ENCODE peak calls at places on chromosomes 13 and 19, in five cellular contexts. C is BJ, G is AG04450, T is stomach, J is HFF-Myc. S is an unnamed sample.

GRCh38 chr13:42592915-42593718 is 19.2 kb downstream of the TNFSF11 start:
- DNase-seq in C (no peak), G (no peak), T (no peak), J (no peak), S (no peak)

GRCh38 chr19:44808463-44809371 is at the start of gene BCAM:
- DNase-seq in C (no peak), G (no peak), T (peak), J (no peak), S (no peak)

GRCh38 chr19:45809643-45810159 is 5.4 kb downstream of the RSPH6A start:
- DNase-seq in C (peak), G (peak), T (no peak), J (peak), S (peak)

GRCh38 chr13:76812971-76813691 is 73.1 kb downstream of the KCTD12 start:
- DNase-seq in C (no peak), G (no peak), T (no peak), J (no peak), S (no peak)

GRCh38 chr13:37058801-37059135 is 720 bp downstream of the SUPT20H start:
- DNase-seq in C (peak), G (no peak), T (no peak), J (no peak), S (no peak)

GRCh38 chr19:9323557-9323918 is 441 bp upstream of the ZNF559 start:
- DNase-seq in C (peak), G (peak), T (peak), J (peak), S (peak)

GRCh38 chr19:42553292-42554045 is 25.2 kb upstream of the CEACAM1 start:
- DNase-seq in C (peak), G (peak), T (peak), J (peak), S (peak)

GRCh38 chr13:114071991-114072390 is 60.4 kb downstream of the RASA3 start:
- DNase-seq in C (no peak), G (no peak), T (no peak), J (no peak), S (no peak)

GRCh38 chr19:40717325-40717879 is 490 bp downstream of the ITPKC start:
- DNase-seq in C (no peak), G (no peak), T (no peak), J (no peak), S (no peak)

GRCh38 chr19:40717880-40718773 is 1.2 kb downstream of the ITPKC start:
- DNase-seq in C (no peak), G (no peak), T (no peak), J (no peak), S (no peak)

GRCh38 chr19:40714519-40715299 is 2.0 kb downstream of the COQ8B start:
- DNase-seq in C (no peak), G (peak), T (peak), J (peak), S (no peak)

GRCh38 chr19:40716031-40716654 is 543 bp downstream of the COQ8B start:
- DNase-seq in C (no peak), G (peak), T (no peak), J (peak), S (peak)

DNA sequence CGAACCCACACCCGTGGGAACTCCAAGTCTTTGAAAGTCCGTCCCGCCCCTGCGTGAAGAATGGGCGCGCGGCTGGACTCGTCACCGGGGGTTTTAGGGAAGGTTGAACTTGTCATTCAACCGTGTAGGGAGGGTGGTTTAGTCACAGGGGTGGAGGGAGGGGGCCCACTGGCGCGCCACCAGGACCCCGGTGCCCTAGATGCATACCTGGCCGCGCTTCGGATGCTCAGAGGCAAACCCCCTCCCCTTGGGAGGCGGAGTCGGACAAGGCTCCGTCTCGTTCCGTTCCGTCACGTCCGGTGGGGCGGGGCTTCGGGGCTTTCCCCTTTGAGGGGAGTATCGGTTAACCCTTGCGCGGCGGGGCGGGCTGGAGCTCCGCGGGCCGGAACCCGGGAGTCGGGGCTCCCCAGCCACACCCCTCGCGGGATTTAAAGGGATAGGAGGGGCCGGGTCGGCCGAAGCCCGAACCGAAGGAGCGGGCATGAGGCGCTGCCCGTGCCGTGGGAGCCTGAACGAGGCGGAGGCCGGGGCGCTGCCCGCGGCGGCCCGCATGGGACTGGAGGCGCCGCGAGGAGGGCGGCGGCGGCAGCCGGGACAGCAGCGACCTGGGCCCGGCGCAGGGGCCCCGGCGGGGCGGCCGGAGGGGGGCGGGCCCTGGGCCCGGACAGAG is at the start of the genes COQ8B and ITPKC:
- DNase-seq in C (peak), G (peak), T (peak), J (peak), S (peak)
- TF ChIP-seq CTCF in C (no peak), G (no peak), T (no peak), J (no peak), S (no peak)

DNA sequence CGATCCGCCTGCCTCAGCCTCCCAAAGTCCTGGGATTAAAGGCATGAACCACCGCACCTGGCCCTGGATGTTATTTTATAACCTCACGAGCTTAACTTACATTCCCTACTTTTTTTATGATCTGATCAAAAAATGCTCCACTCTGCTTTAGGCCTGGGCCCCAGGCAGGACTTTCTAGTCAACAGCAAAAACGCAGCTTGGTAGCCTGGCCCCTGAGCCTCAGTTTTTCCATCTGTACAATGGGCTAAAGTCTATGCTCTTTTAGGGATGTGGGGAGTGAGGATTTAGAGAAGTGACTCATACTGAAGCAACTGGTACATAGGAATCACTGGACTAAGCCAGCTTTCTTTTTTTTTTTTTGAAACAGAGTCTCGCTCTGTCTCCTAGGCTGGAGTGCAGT is 11.9 kb upstream of the PIK3R2 start:
- DNase-seq in C (no peak), G (no peak), T (no peak), J (no peak), S (no peak)
- H3K4me3 ChIP-seq in C (no peak), G (no peak), T (no peak), J (no peak), S (no peak)

GRCh38 chr13:44292545-44292944 is 81.1 kb upstream of the SERP2 start:
- DNase-seq in C (no peak), G (no peak), T (no peak), J (no peak), S (no peak)

GRCh38 chr13:44296856-44297255 is 76.8 kb upstream of the SERP2 start:
- DNase-seq in C (no peak), G (no peak), T (no peak), J (no peak), S (no peak)

GRCh38 chr13:44293908-44294735 is 79.5 kb upstream of the SERP2 start:
- DNase-seq in C (no peak), G (no peak), T (no peak), J (no peak), S (no peak)

GRCh38 chr13:44294868-44295267 is 78.8 kb upstream of the SERP2 start:
- DNase-seq in C (no peak), G (no peak), T (no peak), J (no peak), S (no peak)

GRCh38 chr13:44293354-44293753 is 80.3 kb upstream of the SERP2 start:
- DNase-seq in C (no peak), G (no peak), T (no peak), J (no peak), S (no peak)
- TF ChIP-seq CTCF in C (no peak), G (no peak), T (no peak), J (no peak), S (no peak)

GRCh38 chr19:36564391-36564790 is 8.7 kb downstream of the ZNF529 start:
- DNase-seq in C (no peak), G (no peak), T (no peak), J (no peak), S (no peak)
- H3K4me3 ChIP-seq in C (no peak), G (no peak), T (no peak), J (no peak), S (no peak)

DNA sequence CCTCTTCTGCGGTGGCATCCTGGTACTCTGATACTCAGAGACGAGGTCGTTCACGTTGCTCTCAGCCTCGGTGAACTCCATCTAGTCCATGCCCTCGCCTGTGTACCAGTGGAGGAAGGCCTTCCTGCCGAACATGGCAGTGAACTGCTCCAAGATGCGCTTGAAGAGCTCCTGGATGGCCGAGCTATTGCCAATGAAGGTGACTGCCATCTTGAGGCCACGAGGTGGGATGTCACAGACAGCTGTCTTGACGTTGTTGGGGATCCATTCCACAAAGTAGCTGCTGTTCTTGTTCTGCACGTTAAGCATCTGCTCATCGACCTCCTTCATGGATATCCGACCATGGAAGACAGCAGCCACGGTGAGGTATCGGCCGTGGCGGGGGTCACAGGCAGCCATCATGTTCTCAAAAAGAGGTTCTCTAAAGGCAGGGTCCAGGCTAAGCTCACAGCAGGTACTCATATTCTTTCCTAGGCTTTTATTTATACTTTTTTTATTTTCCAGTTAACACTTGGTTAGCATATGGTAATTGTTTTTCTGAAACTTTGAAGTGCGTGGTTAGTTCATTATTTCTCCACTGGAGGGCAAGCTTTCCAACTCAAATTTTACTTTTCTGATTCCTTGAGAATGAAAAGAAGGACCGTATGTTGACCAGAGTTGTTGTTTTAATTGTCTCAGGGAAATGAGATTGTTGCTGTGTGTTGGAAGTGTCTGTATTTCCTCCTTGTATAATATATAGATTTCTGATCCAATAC is 72.4 kb upstream of the RGCC start:
- DNase-seq in C (no peak), G (no peak), T (no peak), J (no peak), S (no peak)
- TF ChIP-seq CTCF in C (peak), G (peak), T (no peak), J (peak), S (peak)

GRCh38 chr19:53944933-53945332 is 17.8 kb upstream of the CACNG8 start:
- DNase-seq in C (no peak), G (no peak), T (no peak), J (no peak), S (no peak)
- H3K4me3 ChIP-seq in C (no peak), G (no peak), T (no peak), J (no peak), S (no peak)

GRCh38 chr13:34302596-34302995 is 484.6 kb downstream of the RFC3 start:
- DNase-seq in C (no peak), G (no peak), T (no peak), J (no peak), S (no peak)

GRCh38 chr13:34300559-34300958 is 482.6 kb downstream of the RFC3 start:
- DNase-seq in C (no peak), G (no peak), T (no peak), J (no peak), S (peak)

GRCh38 chr13:34308725-34309124 is 490.8 kb downstream of the RFC3 start:
- DNase-seq in C (peak), G (no peak), T (no peak), J (no peak), S (no peak)

GRCh38 chr13:34303346-34303745 is 485.4 kb downstream of the RFC3 start:
- DNase-seq in C (no peak), G (no peak), T (peak), J (no peak), S (no peak)
- TF ChIP-seq CTCF in C (no peak), G (no peak), T (no peak), J (no peak), S (no peak)

DNA sequence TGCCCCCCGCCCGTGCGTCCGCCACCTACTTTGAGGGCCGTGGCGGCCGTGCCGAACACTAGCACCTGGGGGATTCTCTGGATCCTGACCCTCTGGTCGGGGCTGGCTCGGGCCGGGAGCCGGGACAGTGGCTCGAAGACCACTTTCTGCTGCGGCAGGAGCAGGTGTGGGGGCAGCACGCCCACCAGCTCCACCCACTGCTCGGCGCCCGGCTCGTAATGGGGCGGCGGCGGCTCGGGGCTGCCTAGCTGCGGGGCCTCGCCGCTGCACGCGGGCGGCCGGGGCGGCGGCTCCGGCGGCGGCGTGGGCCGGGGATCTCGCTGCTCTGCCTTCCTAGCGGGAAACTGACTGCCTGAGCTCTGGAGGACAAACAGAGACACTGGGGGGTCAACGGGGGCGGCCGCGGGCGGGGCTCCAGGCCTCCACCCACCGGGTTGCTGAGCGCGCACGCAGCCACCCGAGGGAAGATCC is 26.4 kb downstream of the DCAF15 start:
- DNase-seq in C (no peak), G (no peak), T (no peak), J (no peak), S (no peak)
- H3K4me3 ChIP-seq in C (peak), G (no peak), T (peak), J (peak), S (peak)

GRCh38 chr13:51585234-51585672 is 991 bp downstream of the WDFY2 start:
- DNase-seq in C (no peak), G (no peak), T (no peak), J (no peak), S (no peak)

GRCh38 chr13:51583875-51584730 is at the start of gene WDFY2:
- DNase-seq in C (peak), G (peak), T (peak), J (peak), S (peak)

GRCh38 chr13:51585696-51586095 is 1.4 kb downstream of the WDFY2 start:
- DNase-seq in C (no peak), G (no peak), T (no peak), J (no peak), S (no peak)

GRCh38 chr13:51583469-51583874 is 790 bp upstream of the WDFY2 start:
- DNase-seq in C (no peak), G (no peak), T (no peak), J (no peak), S (no peak)

DNA sequence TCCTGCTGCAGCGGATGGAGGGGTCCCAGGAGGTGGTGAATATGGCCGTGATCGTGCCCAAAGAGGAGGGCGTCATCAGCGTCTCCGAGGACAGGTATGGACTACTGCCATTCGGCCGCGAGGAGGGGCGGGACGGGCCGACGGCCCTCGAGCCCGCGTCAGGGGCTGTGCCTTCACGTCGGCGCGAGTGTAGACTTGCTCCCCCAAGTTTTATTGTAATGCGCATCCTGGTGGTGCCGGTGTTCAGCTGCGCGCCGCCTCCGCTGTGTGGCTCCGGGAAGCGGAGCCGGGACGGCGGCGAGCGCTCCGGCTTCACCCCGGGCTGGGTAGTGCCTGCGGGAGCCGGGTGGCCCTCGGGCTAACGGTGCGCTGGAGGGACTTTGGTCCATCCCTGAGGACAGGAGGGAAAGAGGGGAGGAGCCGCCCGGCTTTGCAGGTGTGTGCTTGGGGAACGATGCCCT is 499 bp downstream of the WDFY2 start:
- DNase-seq in C (no peak), G (no peak), T (peak), J (no peak), S (no peak)
- TF ChIP-seq CTCF in C (peak), G (peak), T (no peak), J (no peak), S (no peak)

GRCh38 chr19:29206453-29206852 is 6.5 kb downstream of the UQCRFS1 start:
- DNase-seq in C (no peak), G (no peak), T (no peak), J (no peak), S (no peak)

GRCh38 chr19:29201849-29202248 is 11.1 kb downstream of the UQCRFS1 start:
- DNase-seq in C (no peak), G (no peak), T (no peak), J (no peak), S (no peak)

DNA sequence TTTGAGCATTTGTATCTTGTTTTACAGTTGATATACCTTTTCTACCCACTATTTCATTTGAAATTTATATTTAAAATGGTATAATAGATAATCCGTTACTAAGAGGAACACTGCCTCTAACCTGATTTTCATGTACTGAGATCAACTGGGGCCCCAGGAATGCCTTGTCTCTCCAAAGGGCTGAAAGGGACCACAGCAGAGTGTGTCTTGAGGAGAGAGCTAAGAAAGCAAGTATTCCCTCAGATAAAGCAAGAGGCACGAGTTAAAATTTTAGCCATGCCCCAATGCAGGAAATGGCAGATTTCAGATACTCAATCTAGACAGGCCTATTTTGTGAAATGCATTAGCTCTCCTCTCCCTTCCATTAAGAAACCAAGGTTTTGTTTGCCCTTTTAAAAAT is 10.7 kb downstream of the UQCRFS1 start:
- DNase-seq in C (no peak), G (no peak), T (no peak), J (no peak), S (no peak)
- H3K4me3 ChIP-seq in C (no peak), G (no peak), T (no peak), J (no peak), S (no peak)